ENCODE peak calls at places on chromosome X, in six cellular contexts. Y is kidney, R is BJ, C is mesothelial cell of epicardium, F is GM13976, X is IMR-90. D is an unnamed sample.

GRCh38 chrX:49039598-49040375 is 3.4 kb downstream of the TFE3 start:
- DNase-seq in X (peak), F (no peak), Y (peak), C (peak), R (peak), D (no peak)

GRCh38 chrX:154731881-154732280 is 19.0 kb downstream of the GAB3 start:
- DNase-seq in Y (no peak), F (no peak), X (peak), C (no peak), R (no peak), D (no peak)

GRCh38 chrX:48472851-48473717 is 2.9 kb upstream of the FTSJ1 start:
- DNase-seq in R (no peak), Y (peak), X (no peak), C (no peak), F (no peak), D (no peak)

GRCh38 chrX:39253551-39253950 is 452.3 kb downstream of the MID1IP1 start:
- DNase-seq in Y (no peak), F (no peak), R (no peak), C (no peak), X (no peak), D (no peak)

GRCh38 chrX:72254835-72255234 is 16.0 kb upstream of the ERCC6L start:
- DNase-seq in C (no peak), Y (no peak), R (no peak), X (no peak), F (no peak), D (no peak)

GRCh38 chrX:40202456-40202855 is 104.7 kb upstream of the BCOR start:
- DNase-seq in R (no peak), F (peak), C (no peak), Y (no peak), X (no peak), D (no peak)

GRCh38 chrX:15749642-15750610 is 11.9 kb downstream of the CA5B start:
- DNase-seq in F (no peak), Y (no peak), R (no peak), C (no peak), X (peak), D (no peak)

GRCh38 chrX:65677954-65678469 is 10.6 kb downstream of the MSN start:
- DNase-seq in X (peak), C (no peak), Y (no peak), F (no peak), R (peak), D (no peak)

GRCh38 chrX:153662266-153662665 is 11.3 kb downstream of the PNCK start:
- DNase-seq in X (peak), R (no peak), C (peak), Y (peak), F (peak), D (peak)

GRCh38 chrX:13386636-13387035 is 66.8 kb upstream of the ATXN3L start:
- DNase-seq in F (no peak), Y (no peak), R (no peak), X (no peak), C (no peak), D (no peak)

GRCh38 chrX:3697701-3698279 is 15.7 kb downstream of the PRKX start:
- DNase-seq in F (no peak), Y (peak), C (no peak), R (no peak), X (peak), D (no peak)

GRCh38 chrX:14676431-14676830 is 147.1 kb downstream of the GLRA2 start:
- DNase-seq in R (no peak), X (peak), Y (no peak), C (no peak), F (no peak), D (no peak)

GRCh38 chrX:127459784-127460183 is 592.4 kb downstream of the ACTRT1 start:
- DNase-seq in C (no peak), Y (no peak), X (no peak), R (no peak), F (no peak), D (no peak)

GRCh38 chrX:10470009-10470408 is 150.4 kb downstream of the MID1 start:
- DNase-seq in X (peak), F (no peak), Y (no peak), C (no peak), R (no peak), D (no peak)

DNA sequence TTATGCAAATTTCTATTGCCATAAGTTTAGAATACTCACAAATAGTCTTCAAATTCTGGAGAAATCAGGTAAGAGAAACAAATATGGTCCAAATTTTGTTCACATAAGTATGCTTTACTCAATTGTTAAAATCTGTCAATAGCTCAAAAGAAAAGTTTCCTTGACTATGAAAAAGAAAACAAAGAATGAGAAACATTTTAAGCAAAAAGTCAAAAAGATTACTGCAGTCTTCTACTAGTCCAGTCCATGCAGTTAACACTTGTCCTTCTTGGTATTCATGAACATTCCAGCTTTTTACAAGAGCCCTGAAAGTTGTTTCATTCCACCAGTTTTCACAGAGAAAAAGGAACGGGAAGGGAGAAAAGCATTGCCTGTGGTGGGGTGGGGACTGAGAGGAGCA is 54.7 kb upstream of the ZXDA start:
- DNase-seq in C (no peak), F (no peak), R (no peak), X (no peak), Y (no peak), D (no peak)
- TF ChIP-seq CTCF in C (no peak), F (no peak), R (no peak), X (no peak), Y (no peak), D (no peak)

GRCh38 chrX:17374619-17375360 is at the start of gene NHS:
- DNase-seq in R (no peak), Y (peak), X (peak), C (peak), F (no peak), D (no peak)
- TF ChIP-seq CTCF in R (peak), Y (peak), X (peak), C (peak), F (no peak), D (no peak)

GRCh38 chrX:96770315-96770714 is 85.7 kb downstream of the DIAPH2 start:
- DNase-seq in X (peak), C (no peak), R (no peak), Y (no peak), F (no peak), D (no peak)
- TF ChIP-seq CTCF in X (peak), C (peak), R (peak), Y (peak), F (peak), D (no peak)

GRCh38 chrX:111671668-111672067 is 9.3 kb upstream of the ALG13 start:
- DNase-seq in C (no peak), X (no peak), F (no peak), R (no peak), Y (no peak), D (no peak)
- TF ChIP-seq CTCF in C (no peak), X (no peak), F (no peak), R (no peak), Y (no peak), D (no peak)

GRCh38 chrX:63275127-63275526 is 76.0 kb downstream of the SPIN4 start:
- DNase-seq in Y (no peak), F (peak), R (no peak), X (peak), C (no peak), D (no peak)
- TF ChIP-seq CTCF in Y (peak), F (peak), R (peak), X (peak), C (no peak), D (no peak)

GRCh38 chrX:132612990-132613564 is 124.2 kb upstream of the MBNL3 start:
- DNase-seq in Y (no peak), C (peak), X (peak), F (peak), R (no peak), D (peak)
- TF ChIP-seq CTCF in Y (peak), C (peak), X (peak), F (peak), R (peak), D (no peak)

GRCh38 chrX:133323450-133323849 is 91.8 kb downstream of the GPC4 start:
- DNase-seq in X (no peak), C (no peak), R (no peak), F (no peak), Y (no peak), D (no peak)
- TF ChIP-seq CTCF in X (no peak), C (no peak), R (no peak), F (no peak), Y (no peak), D (no peak)

GRCh38 chrX:110427076-110427475 is 68.4 kb downstream of the RTL9 start:
- DNase-seq in C (no peak), R (no peak), Y (no peak), F (no peak), X (no peak), D (no peak)
- TF ChIP-seq CTCF in C (no peak), R (no peak), Y (no peak), F (no peak), X (no peak), D (no peak)

GRCh38 chrX:20218809-20219505 is 47.8 kb downstream of the RPS6KA3 start:
- DNase-seq in F (no peak), X (peak), C (no peak), Y (no peak), R (no peak), D (no peak)
- TF ChIP-seq CTCF in F (no peak), X (no peak), C (no peak), Y (no peak), R (no peak), D (no peak)

DNA sequence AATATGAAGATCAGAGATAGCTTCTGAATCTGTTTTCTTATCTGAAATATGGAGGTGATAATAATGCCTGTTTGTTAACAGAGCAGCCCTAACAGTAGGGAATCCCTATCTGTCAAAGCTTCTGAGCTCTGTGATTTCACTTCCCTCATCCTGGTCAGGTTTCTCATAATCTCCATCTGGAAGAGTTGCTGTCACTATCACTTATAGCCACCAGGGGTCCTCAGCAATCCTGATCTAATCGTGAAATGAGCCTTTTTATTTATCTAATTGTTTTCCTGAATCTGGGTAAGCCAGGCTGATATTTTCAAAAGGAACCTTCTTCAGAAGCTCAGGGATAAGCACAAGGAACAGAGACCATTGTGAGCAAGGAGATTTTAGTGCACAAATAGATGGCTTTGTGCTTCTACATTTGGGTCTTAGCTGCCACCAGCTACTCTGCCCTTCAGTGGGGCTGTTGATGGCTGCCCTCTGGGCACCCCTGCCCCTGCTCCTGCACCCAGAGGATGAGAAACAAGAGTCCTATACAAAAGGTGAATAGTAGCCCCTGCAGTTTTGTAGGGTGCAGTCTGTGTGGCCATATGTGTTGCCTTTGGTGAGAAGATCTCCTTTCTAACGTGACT is 196.4 kb upstream of the RADX start:
- DNase-seq in F (peak), C (no peak), R (no peak), Y (no peak), X (peak), D (no peak)
- TF ChIP-seq CTCF in F (peak), C (peak), R (peak), Y (peak), X (peak), D (peak)

D was measured in activated B cell treated with CpG ODN at 0.5 μM for 24 hours.